ENCODE peak calls at places on chromosomes 11 and 22, in seven cellular contexts. A is H9, G is mesendoderm, H is H1, X is neuronal stem cell, P is IMR-90, C is mesenchymal stem cell. N is an unnamed sample.

GRCh38 chr22:36838119-36839030 is 21.5 kb upstream of the PVALB start:
- DNase-seq in A (no peak), G (no peak), H (no peak), X (no peak), P (no peak), C (no peak), N (no peak)

GRCh38 chr22:46568102-46568809 is 30.8 kb upstream of the CELSR1 start:
- DNase-seq in A (no peak), G (no peak), H (no peak), X (no peak), P (no peak), C (no peak), N (no peak)

GRCh38 chr11:47607380-47607779 is 13.2 kb upstream of the C1QTNF4 start:
- DNase-seq in A (no peak), G (no peak), H (no peak), X (no peak), P (peak), C (peak), N (no peak)

GRCh38 chr11:2589538-2589934 is 110.3 kb downstream of the KCNQ1OT1 start:
- DNase-seq in A (peak), G (no peak), H (no peak), X (no peak), P (no peak), C (no peak), N (no peak)

GRCh38 chr11:2929511-2929879 is 275 bp upstream of the PHLDA2 start:
- DNase-seq in A (no peak), G (no peak), H (no peak), X (no peak), P (peak), C (peak), N (peak)

GRCh38 chr22:38313384-38313955 is 3.8 kb downstream of the CSNK1E start:
- DNase-seq in A (no peak), G (no peak), H (no peak), X (no peak), P (peak), C (peak), N (no peak)

GRCh38 chr11:47158242-47158641 is 18.4 kb downstream of the ARFGAP2 start:
- DNase-seq in A (no peak), G (no peak), H (no peak), X (no peak), P (no peak), C (no peak), N (no peak)

GRCh38 chr11:20057055-20057943 is 103.0 kb downstream of the DBX1 start:
- DNase-seq in A (no peak), G (no peak), H (no peak), X (no peak), P (peak), C (no peak), N (no peak)

GRCh38 chr11:3022300-3022967 is 30.3 kb upstream of the NAP1L4 start:
- DNase-seq in A (no peak), G (peak), H (no peak), X (no peak), P (peak), C (peak), N (peak)

GRCh38 chr11:77446911-77447629 is 26.8 kb downstream of the PAK1 start:
- DNase-seq in A (no peak), G (no peak), H (no peak), X (no peak), P (no peak), C (no peak), N (no peak)

GRCh38 chr11:40129276-40129675 is 1330.2 kb downstream of the LRRC4C start:
- DNase-seq in A (no peak), G (peak), H (no peak), X (peak), P (no peak), C (peak), N (no peak)

GRCh38 chr11:19076744-19077589 is 16.4 kb upstream of the MRGPRX2 start:
- DNase-seq in A (peak), G (peak), H (peak), X (peak), P (peak), C (peak), N (peak)

GRCh38 chr11:33735426-33736147 is 636 bp downstream of the CD59 start:
- DNase-seq in A (no peak), G (peak), H (peak), X (peak), P (no peak), C (peak), N (peak)

GRCh38 chr11:117823941-117824420 is 563 bp downstream of the FXYD2 start:
- DNase-seq in A (peak), G (no peak), H (no peak), X (no peak), P (no peak), C (peak), N (no peak)

GRCh38 chr22:38284042-38284402 is 11.2 kb upstream of the TMEM184B start:
- DNase-seq in A (no peak), G (peak), H (no peak), X (no peak), P (peak), C (peak), N (peak)

GRCh38 chr11:9070740-9071476 is 20.5 kb downstream of the SCUBE2 start:
- DNase-seq in A (no peak), G (no peak), H (peak), X (no peak), P (no peak), C (no peak), N (peak)

DNA sequence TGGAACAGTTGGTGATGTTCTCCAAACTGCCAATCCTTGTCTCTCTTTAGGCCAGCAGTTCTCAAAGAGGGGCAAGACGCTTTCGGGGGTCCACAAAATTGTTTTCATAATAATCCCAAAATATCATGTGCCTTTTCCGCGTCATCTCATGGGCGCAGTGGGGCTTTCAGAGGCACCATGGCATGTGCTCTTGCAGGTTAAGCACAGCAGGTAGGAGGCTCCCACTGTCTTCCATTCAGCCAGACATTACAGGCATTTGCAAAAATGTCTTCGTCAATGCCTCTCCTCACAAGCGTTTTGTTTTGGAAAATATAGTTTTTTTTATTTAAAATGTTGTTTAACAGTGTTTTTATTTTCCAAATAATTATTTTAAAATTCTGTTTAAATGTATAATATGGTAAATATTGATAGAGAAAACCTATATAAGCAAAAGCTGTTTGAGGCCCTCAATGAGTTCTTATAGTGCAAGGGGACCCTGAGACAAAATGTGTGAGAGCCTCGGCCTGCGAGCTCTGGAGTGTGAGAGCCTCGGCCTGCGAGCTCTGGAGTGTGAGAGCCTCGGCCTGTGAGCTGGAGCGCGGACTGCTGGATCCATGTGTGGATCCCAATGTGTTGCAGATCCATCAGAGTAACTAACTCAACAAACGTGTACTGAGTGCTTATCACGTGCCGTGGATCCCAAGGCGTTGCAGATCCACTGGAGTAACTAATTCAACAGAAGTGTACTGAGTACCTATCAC is 6.2 kb downstream of the RTL6 start:
- DNase-seq in A (no peak), G (peak), H (peak), X (no peak), P (no peak), C (no peak), N (no peak)
- H2BK120ac ChIP-seq in A (no peak), G (no peak), H (no peak), X (no peak), P (no peak), C (no peak), N (no peak)

GRCh38 chr22:50171965-50172421 is 1.5 kb downstream of the PANX2 start:
- DNase-seq in A (no peak), G (no peak), H (no peak), X (no peak), P (no peak), C (no peak), N (no peak)

GRCh38 chr22:50175191-50175461 is 4.6 kb downstream of the PANX2 start:
- DNase-seq in A (no peak), G (no peak), H (no peak), X (no peak), P (no peak), C (no peak), N (no peak)

GRCh38 chr22:50173221-50173982 is 2.9 kb downstream of the PANX2 start:
- DNase-seq in A (no peak), G (no peak), H (no peak), X (no peak), P (no peak), C (no peak), N (no peak)

GRCh38 chr22:50174382-50175190 is 4.1 kb downstream of the PANX2 start:
- DNase-seq in A (no peak), G (no peak), H (no peak), X (no peak), P (no peak), C (no peak), N (no peak)

GRCh38 chr22:50173983-50174355 is 3.4 kb downstream of the PANX2 start:
- DNase-seq in A (no peak), G (no peak), H (no peak), X (no peak), P (no peak), C (no peak), N (no peak)
- H2BK120ac ChIP-seq in A (no peak), G (no peak), H (no peak), X (no peak), P (no peak), C (no peak), N (no peak)

DNA sequence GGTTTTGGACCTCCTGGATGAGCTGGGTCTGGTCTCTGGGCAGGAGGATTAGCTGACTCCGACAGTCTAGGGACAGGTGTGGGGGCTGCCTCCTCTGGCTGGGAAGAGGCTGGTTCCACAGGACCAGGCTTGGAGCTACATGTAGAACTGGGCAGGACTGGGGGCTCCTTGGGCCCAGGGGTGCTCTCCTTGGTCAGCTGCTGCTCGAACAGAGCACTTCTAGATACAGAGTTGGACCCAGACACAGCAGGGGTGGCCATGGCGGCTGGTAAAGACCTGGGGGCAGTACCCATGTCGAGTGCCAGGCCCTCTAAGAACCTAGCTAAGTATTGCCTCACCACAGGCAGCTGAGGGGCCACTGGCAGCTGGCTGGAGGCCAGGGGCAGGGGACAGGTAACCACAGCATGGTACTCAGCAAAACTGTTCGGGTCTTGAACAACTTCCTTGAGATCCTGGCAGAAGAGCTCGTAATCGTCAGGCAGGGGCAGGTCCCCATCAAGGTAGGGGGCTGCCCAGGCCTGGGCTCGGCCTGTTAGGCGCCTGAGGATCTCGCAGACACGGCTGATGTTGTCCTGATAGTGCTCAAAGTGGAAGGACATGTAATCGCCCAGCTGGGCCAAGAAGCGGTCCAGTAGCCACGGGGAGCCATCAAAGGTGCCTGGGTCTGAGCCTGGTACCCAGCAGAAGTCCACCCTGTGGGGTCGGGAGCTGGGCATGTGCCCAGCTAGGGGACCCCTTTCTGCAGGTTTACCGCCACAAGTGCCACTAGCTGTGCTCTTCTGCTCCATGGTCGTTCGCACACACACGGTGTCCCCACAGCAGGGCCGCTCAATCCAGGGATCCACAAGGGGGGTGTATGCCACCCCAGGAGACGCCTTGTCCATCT is 3.1 kb downstream of the GNB1L start:
- DNase-seq in A (no peak), G (no peak), H (no peak), X (no peak), P (no peak), C (no peak), N (no peak)
- H2BK120ac ChIP-seq in A (no peak), G (no peak), H (no peak), X (no peak), P (no peak), C (no peak), N (no peak)

GRCh38 chr11:69187540-69188065 is 31.9 kb downstream of the SMIM38 start:
- DNase-seq in A (no peak), G (no peak), H (no peak), X (no peak), P (no peak), C (no peak), N (no peak)

GRCh38 chr11:69189059-69189458 is 33.3 kb downstream of the SMIM38 start:
- DNase-seq in A (no peak), G (no peak), H (no peak), X (no peak), P (no peak), C (no peak), N (peak)

GRCh38 chr11:69192282-69192681 is 36.5 kb downstream of the SMIM38 start:
- DNase-seq in A (no peak), G (no peak), H (no peak), X (no peak), P (no peak), C (no peak), N (no peak)

GRCh38 chr11:69193151-69193550 is 37.4 kb downstream of the SMIM38 start:
- DNase-seq in A (no peak), G (no peak), H (no peak), X (no peak), P (no peak), C (no peak), N (no peak)

DNA sequence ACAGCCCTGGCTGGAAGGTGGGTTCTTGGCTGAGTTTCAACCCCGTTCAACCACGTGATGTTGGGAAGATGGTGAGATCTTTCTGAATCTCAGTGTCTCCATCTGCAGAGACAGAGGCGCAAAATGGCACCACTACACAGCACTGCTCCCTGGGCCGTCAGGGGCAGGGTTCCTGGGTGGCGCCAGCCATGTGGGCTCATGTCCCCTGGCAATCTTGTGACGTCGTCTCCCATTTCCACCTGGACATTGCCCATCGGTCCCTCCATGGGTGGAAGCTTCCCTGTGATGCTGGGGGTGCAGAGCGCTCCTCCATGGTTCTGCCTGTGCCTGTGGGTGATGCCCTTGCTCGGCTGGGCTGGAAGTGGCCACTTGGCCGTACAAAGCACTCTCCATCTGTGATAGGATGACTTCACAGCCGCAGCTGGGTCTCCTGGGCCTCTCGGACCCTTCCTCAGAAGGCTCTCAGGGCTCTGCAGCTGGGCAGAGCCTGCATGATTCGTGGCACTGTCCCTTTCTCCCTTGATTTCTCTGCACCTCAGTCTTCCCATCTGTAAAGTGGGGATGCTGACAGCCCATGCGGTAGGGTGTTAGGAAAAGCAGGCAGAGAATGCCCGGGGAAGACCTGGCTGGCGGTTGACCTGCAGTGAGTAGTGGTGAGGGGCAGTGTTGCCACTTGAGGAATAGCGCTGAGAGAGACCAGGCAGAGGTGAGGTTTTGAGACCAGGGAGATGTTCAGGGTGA is 35.2 kb downstream of the SMIM38 start:
- DNase-seq in A (no peak), G (no peak), H (no peak), X (no peak), P (no peak), C (no peak), N (no peak)
- H2BK120ac ChIP-seq in A (no peak), G (no peak), H (no peak), X (no peak), P (no peak), C (no peak), N (no peak)

N was measured in trophoblast cell.